ENCODE peak calls at places on chromosomes 2 and 18, in ten cellular contexts. A is breast epithelium, S is sigmoid colon, R is pancreas, H is upper lobe of left lung, F is H7, G is aorta, P is astrocyte of the spinal cord, Z is choroid plexus epithelial cell, V is IMR-90. T is an unnamed sample.
A peak's percentile ranks its signal among the peaks of the same experiment; 100 is the strongest.

GRCh38 chr2:120227111-120227991 is 4.2 kb upstream of the TMEM185B start:
- DNase-seq in A (no peak), S (peak; percentile 57), R (no peak), H (no peak), F (no peak), G (no peak), P (no peak), Z (no peak), V (no peak), T (no peak)

GRCh38 chr2:17615728-17616351 is 75.3 kb downstream of the VSNL1 start:
- DNase-seq in A (no peak), S (no peak), R (no peak), H (no peak), F (no peak), G (no peak), P (peak; percentile 65), Z (peak; percentile 23), V (peak; percentile 74), T (peak; percentile 71)

GRCh38 chr2:72887032-72887835 is at the start of gene SPR:
- DNase-seq in A (peak; percentile 68), S (peak; percentile 82), R (peak; percentile 85), H (peak; percentile 96), F (peak; percentile 83), G (peak; percentile 81), P (peak; percentile 41), Z (peak; percentile 55), V (peak; percentile 40), T (peak; percentile 58)

GRCh38 chr2:98160574-98160973 is 73.6 kb downstream of the VWA3B start:
- DNase-seq in A (no peak), S (no peak), R (no peak), H (no peak), F (no peak), G (no peak), P (no peak), Z (peak; percentile 6), V (no peak), T (no peak)

GRCh38 chr2:159976527-159977163 is 85.8 kb downstream of the PLA2R1 start:
- DNase-seq in A (no peak), S (no peak), R (no peak), H (no peak), F (no peak), G (no peak), P (no peak), Z (no peak), V (no peak), T (no peak)

GRCh38 chr2:226771067-226771466 is 28.6 kb downstream of the IRS1 start:
- DNase-seq in A (no peak), S (no peak), R (no peak), H (no peak), F (no peak), G (no peak), P (no peak), Z (no peak), V (no peak), T (no peak)

GRCh38 chr2:202387608-202388342 is 11.6 kb downstream of the BMPR2 start:
- DNase-seq in A (no peak), S (no peak), R (no peak), H (no peak), F (no peak), G (no peak), P (no peak), Z (peak; percentile 26), V (no peak), T (peak; percentile 31)

GRCh38 chr2:116877274-116877673 is 937.2 kb upstream of the DDX18 start:
- DNase-seq in A (no peak), S (no peak), R (no peak), H (no peak), F (no peak), G (no peak), P (no peak), Z (no peak), V (no peak), T (no peak)

GRCh38 chr2:203033395-203033794 is 18.7 kb downstream of the NBEAL1 start:
- DNase-seq in A (no peak), S (no peak), R (no peak), H (no peak), F (no peak), G (no peak), P (no peak), Z (no peak), V (no peak), T (no peak)

GRCh38 chr18:48493856-48494255 is 45.0 kb upstream of the CTIF start:
- DNase-seq in A (no peak), S (no peak), R (no peak), H (no peak), F (no peak), G (no peak), P (peak; percentile 27), Z (no peak), V (peak; percentile 49), T (peak; percentile 47)

GRCh38 chr2:233855345-233855744 is 1.0 kb upstream of the HJURP start:
- DNase-seq in A (no peak), S (no peak), R (no peak), H (no peak), F (no peak), G (no peak), P (no peak), Z (no peak), V (no peak), T (no peak)
- H3K4me3 ChIP-seq in A (no peak overlapping the region), S (no peak overlapping the region), R (no peak overlapping the region), H (no peak overlapping the region), F (no peak overlapping the region), G (no peak overlapping the region), P (no peak overlapping the region), Z (no peak overlapping the region), V (no peak overlapping the region), T (no peak overlapping the region)

GRCh38 chr18:62521588-62521987 is 1.2 kb upstream of the ZCCHC2 start:
- DNase-seq in A (no peak), S (no peak), R (no peak), H (no peak), F (no peak), G (no peak), P (no peak), Z (peak; percentile 62), V (no peak), T (peak; percentile 11)
- H3K4me3 ChIP-seq in A (peak overlapping the region; percentile 79), S (peak overlapping the region; percentile 96), R (peak overlapping the region; percentile 90), H (no peak overlapping the region), F (no peak overlapping the region), G (no peak overlapping the region), P (peak overlapping the region; percentile 79), Z (peak overlapping the region; percentile 86), V (no peak overlapping the region), T (peak overlapping the region; percentile 80)

GRCh38 chr2:241187835-241188234 is 642 bp upstream of the ANO7 start:
- DNase-seq in A (no peak), S (no peak), R (no peak), H (no peak), F (peak; percentile 63), G (no peak), P (no peak), Z (no peak), V (no peak), T (no peak)

GRCh38 chr2:241189093-241189855 is 797 bp downstream of the ANO7 start:
- DNase-seq in A (no peak), S (no peak), R (no peak), H (peak; percentile 65), F (peak; percentile 65), G (no peak), P (no peak), Z (no peak), V (no peak), T (no peak)

GRCh38 chr2:241189856-241190201 is 1.4 kb downstream of the ANO7 start:
- DNase-seq in A (no peak), S (no peak), R (no peak), H (no peak), F (peak; percentile 65), G (no peak), P (no peak), Z (no peak), V (no peak), T (no peak)

GRCh38 chr2:241187101-241187690 is 1.3 kb upstream of the ANO7 start:
- DNase-seq in A (no peak), S (no peak), R (no peak), H (no peak), F (peak; percentile 65), G (no peak), P (no peak), Z (no peak), V (no peak), T (no peak)

DNA sequence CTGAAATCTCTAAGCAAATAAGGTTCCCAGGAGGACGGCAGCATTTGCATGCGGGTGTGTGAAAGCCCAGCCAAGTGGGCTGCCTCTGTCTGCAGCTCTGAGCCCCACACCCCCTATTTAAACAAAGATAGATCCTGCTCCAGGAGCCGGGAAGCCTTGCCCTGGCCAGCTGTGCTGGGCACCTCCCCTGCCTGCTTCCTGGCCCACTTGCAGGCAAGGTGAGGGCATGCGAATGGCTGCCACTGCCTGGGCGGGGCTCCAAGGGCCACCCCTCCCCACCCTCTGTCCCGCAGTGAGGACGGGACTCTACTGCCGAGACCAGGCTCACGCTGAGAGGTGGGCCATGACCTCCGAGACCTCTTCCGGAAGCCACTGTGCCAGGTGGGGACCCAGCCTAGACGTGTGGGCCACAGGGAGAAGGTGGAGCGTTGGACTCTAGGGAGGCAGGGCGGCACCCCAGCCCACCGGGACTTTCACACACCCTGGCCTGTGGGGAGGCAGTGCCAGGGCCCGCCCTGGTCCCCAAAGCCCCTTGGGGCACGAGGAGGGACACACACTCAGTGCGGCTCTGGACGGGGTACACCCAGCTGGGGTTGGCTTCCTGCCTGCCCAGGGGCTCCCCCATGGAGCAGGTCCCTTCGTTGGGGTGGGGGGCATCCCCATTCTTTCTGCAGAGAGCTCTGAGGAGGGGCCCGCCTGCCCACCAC is at the start of gene ANO7:
- DNase-seq in A (no peak), S (no peak), R (no peak), H (peak; percentile 65), F (peak; percentile 79), G (no peak), P (no peak), Z (no peak), V (no peak), T (no peak)
- H3K4me3 ChIP-seq in A (no peak within 1 kb of the TSS), S (no peak within 1 kb of the TSS), R (no peak within 1 kb of the TSS), H (no peak within 1 kb of the TSS), F (no peak within 1 kb of the TSS), G (no peak within 1 kb of the TSS), P (no peak within 1 kb of the TSS), Z (no peak within 1 kb of the TSS), V (no peak within 1 kb of the TSS), T (no peak within 1 kb of the TSS)

GRCh38 chr18:58194028-58194427 is 150.0 kb downstream of the NEDD4L start:
- DNase-seq in A (no peak), S (no peak), R (peak; percentile 39), H (no peak), F (peak; percentile 80), G (no peak), P (no peak), Z (no peak), V (no peak), T (no peak)

GRCh38 chr18:58196881-58197872 is 153.2 kb downstream of the NEDD4L start:
- DNase-seq in A (no peak), S (peak; percentile 76), R (no peak), H (no peak), F (no peak), G (no peak), P (no peak), Z (no peak), V (no peak), T (no peak)

GRCh38 chr18:58192519-58192918 is 148.5 kb downstream of the NEDD4L start:
- DNase-seq in A (no peak), S (no peak), R (no peak), H (no peak), F (no peak), G (no peak), P (no peak), Z (no peak), V (no peak), T (no peak)

GRCh38 chr18:58195278-58195721 is 151.3 kb downstream of the NEDD4L start:
- DNase-seq in A (peak; percentile 69), S (peak; percentile 70), R (peak; percentile 52), H (peak; percentile 84), F (peak; percentile 70), G (peak; percentile 47), P (no peak), Z (no peak), V (no peak), T (no peak)

GRCh38 chr18:58196164-58196563 is 152.1 kb downstream of the NEDD4L start:
- DNase-seq in A (no peak), S (no peak), R (no peak), H (no peak), F (no peak), G (no peak), P (no peak), Z (no peak), V (no peak), T (peak; percentile 52)
- H3K4me3 ChIP-seq in A (peak overlapping the region; percentile 68), S (peak overlapping the region; percentile 55), R (no peak overlapping the region), H (no peak overlapping the region), F (peak overlapping the region; percentile 62), G (no peak overlapping the region), P (no peak overlapping the region), Z (no peak overlapping the region), V (no peak overlapping the region), T (no peak overlapping the region)

T was measured in fibroblast of pulmonary artery.